ENCODE peak calls at places on chromosome 2, in nine cellular contexts. U is germinal center, W is stomach, J is prostate gland, Z is retinal pigment epithelial cell, N is adrenal gland, M is activated T-cell treated with anti-CD3 and anti-CD28 coated beads for 1 hour, S is HFF-Myc, H is glutamatergic neuron. L is an unnamed sample.

GRCh38 chr2:27729614-27730013 is 41.9 kb upstream of the MRPL33 start:
- DNase-seq in H (no peak), S (no peak), M (no peak), Z (no peak), J (no peak), W (no peak), U (no peak), N (no peak), L (no peak)

GRCh38 chr2:221999702-222000101 is 299.1 kb downstream of the PAX3 start:
- DNase-seq in M (no peak), J (no peak), S (peak), W (no peak), Z (peak), N (no peak), H (no peak), U (no peak), L (no peak)

GRCh38 chr2:43174368-43175186 is 51.8 kb downstream of the ZFP36L2 start:
- DNase-seq in U (peak), J (no peak), S (no peak), Z (no peak), M (peak), W (peak), H (no peak), N (no peak), L (no peak)

GRCh38 chr2:66596229-66596628 is 161.3 kb downstream of the MEIS1 start:
- DNase-seq in Z (peak), J (no peak), N (no peak), H (no peak), S (no peak), U (no peak), W (no peak), M (no peak), L (no peak)

GRCh38 chr2:189178726-189179606 is 595 bp downstream of the COL5A2 start:
- DNase-seq in M (no peak), Z (no peak), J (no peak), N (peak), H (no peak), W (no peak), U (no peak), S (peak), L (no peak)

GRCh38 chr2:53787255-53787910 is 539 bp downstream of the ERLEC1 start:
- DNase-seq in J (no peak), W (no peak), S (no peak), M (no peak), Z (no peak), H (no peak), U (peak), N (no peak), L (no peak)

GRCh38 chr2:132477962-132478361 is 61.4 kb downstream of the GPR39 start:
- DNase-seq in S (peak), J (no peak), M (no peak), U (no peak), W (no peak), Z (peak), H (no peak), N (no peak), L (no peak)

GRCh38 chr2:233092446-233093438 is 32.6 kb downstream of the INPP5D start:
- DNase-seq in Z (no peak), W (no peak), U (peak), J (no peak), N (no peak), M (no peak), S (no peak), H (no peak), L (no peak)

GRCh38 chr2:190587106-190587505 is 52.6 kb upstream of the NEMP2 start:
- DNase-seq in H (no peak), U (no peak), N (no peak), W (no peak), M (no peak), S (no peak), Z (no peak), J (no peak), L (no peak)

GRCh38 chr2:204486855-204487254 is 58.4 kb upstream of the PARD3B start:
- DNase-seq in H (no peak), N (no peak), W (no peak), U (no peak), M (no peak), S (no peak), Z (no peak), J (no peak), L (no peak)

GRCh38 chr2:127611076-127611925 is 34.7 kb upstream of the GPR17 start:
- DNase-seq in H (no peak), N (no peak), W (peak), U (no peak), J (no peak), S (no peak), M (no peak), Z (no peak), L (no peak)

GRCh38 chr2:224347181-224348051 is 54.5 kb downstream of the FAM124B start:
- DNase-seq in J (no peak), H (no peak), N (no peak), M (no peak), S (no peak), Z (no peak), W (no peak), U (no peak), L (no peak)

GRCh38 chr2:73300926-73301325 is 7.6 kb upstream of the EGR4 start:
- DNase-seq in U (no peak), W (no peak), J (no peak), H (no peak), Z (no peak), S (no peak), M (no peak), N (no peak), L (no peak)

GRCh38 chr2:142321706-142322280 is 191.0 kb upstream of the LRP1B start:
- DNase-seq in S (no peak), U (no peak), W (no peak), Z (no peak), H (no peak), N (no peak), M (no peak), J (no peak), L (no peak)

GRCh38 chr2:186755066-186755465 is 61.2 kb downstream of the FAM171B start:
- DNase-seq in U (no peak), N (no peak), J (no peak), W (no peak), Z (no peak), S (no peak), H (no peak), M (no peak), L (no peak)

GRCh38 chr2:158975271-158975921 is 7.0 kb downstream of the TANC1 start:
- DNase-seq in W (no peak), Z (no peak), S (no peak), J (no peak), N (no peak), U (no peak), H (no peak), M (no peak), L (no peak)

GRCh38 chr2:238720232-238720672 is 127.6 kb upstream of the TWIST2 start:
- DNase-seq in M (peak), J (no peak), Z (no peak), H (peak), U (peak), N (no peak), S (no peak), W (peak), L (peak)

GRCh38 chr2:233546774-233547173 is 19.8 kb downstream of the USP40 start:
- DNase-seq in N (no peak), Z (no peak), J (no peak), S (no peak), M (no peak), U (no peak), W (peak), H (no peak), L (no peak)

GRCh38 chr2:119516121-119516520 is 8.2 kb downstream of the SCTR start:
- DNase-seq in W (no peak), M (no peak), Z (no peak), H (no peak), N (no peak), J (no peak), U (no peak), S (no peak), L (no peak)

GRCh38 chr2:200839513-200839912 is 24.9 kb downstream of the CLK1 start:
- DNase-seq in J (no peak), H (no peak), N (no peak), U (no peak), M (no peak), Z (no peak), S (no peak), W (no peak), L (no peak)

L was measured in WTC11.